ENCODE peak calls at places on chromosomes 7 and 10, in seven cellular contexts. One of them, this sample, is unnamed.

GRCh38 chr10:79215531-79215930 is 131.7 kb upstream of the PPIF start:
- DNase-seq in GM20000: no peak
- DNase-seq in NCI-H1694: no peak
- DNase-seq in GM12891: no peak
- DNase-seq in esophagus squamous epithelium: no peak
- DNase-seq in WTC11: no peak
- DNase-seq in stimulated activated CD4-positive, alpha-beta T cell treated with anti-CD3 and anti-CD28 coated beads, Interleukin-15, amount 100 ng/mL, for 24 hours: no peak
- DNase-seq in this sample: no peak

GRCh38 chr7:45072131-45073030 is 16.4 kb downstream of the NACAD start:
- DNase-seq in GM20000: no peak
- DNase-seq in NCI-H1694: no peak
- DNase-seq in GM12891: no peak
- DNase-seq in esophagus squamous epithelium: no peak
- DNase-seq in WTC11: no peak
- DNase-seq in stimulated activated CD4-positive, alpha-beta T cell treated with anti-CD3 and anti-CD28 coated beads, Interleukin-15, amount 100 ng/mL, for 24 hours: no peak
- DNase-seq in this sample: no peak

GRCh38 chr10:27744478-27745379 is 890 bp downstream of the MKX start:
- DNase-seq in GM20000: peak; percentile 30
- DNase-seq in NCI-H1694: no peak
- DNase-seq in GM12891: peak; percentile 5
- DNase-seq in esophagus squamous epithelium: no peak
- DNase-seq in WTC11: peak; percentile 53
- DNase-seq in stimulated activated CD4-positive, alpha-beta T cell treated with anti-CD3 and anti-CD28 coated beads, Interleukin-15, amount 100 ng/mL, for 24 hours: peak; percentile 41
- DNase-seq in this sample: peak; percentile 25

GRCh38 chr7:107501593-107501992 is 31.7 kb downstream of the GPR22 start:
- DNase-seq in GM20000: peak; percentile 10
- DNase-seq in NCI-H1694: peak; percentile 21
- DNase-seq in GM12891: no peak
- DNase-seq in esophagus squamous epithelium: no peak
- DNase-seq in WTC11: peak; percentile 21
- DNase-seq in stimulated activated CD4-positive, alpha-beta T cell treated with anti-CD3 and anti-CD28 coated beads, Interleukin-15, amount 100 ng/mL, for 24 hours: peak; percentile 27
- DNase-seq in this sample: no peak

GRCh38 chr10:49300140-49300974 is 1.4 kb downstream of the C10orf71 start:
- DNase-seq in GM20000: peak; percentile 30
- DNase-seq in NCI-H1694: no peak
- DNase-seq in GM12891: no peak
- DNase-seq in esophagus squamous epithelium: no peak
- DNase-seq in WTC11: no peak
- DNase-seq in stimulated activated CD4-positive, alpha-beta T cell treated with anti-CD3 and anti-CD28 coated beads, Interleukin-15, amount 100 ng/mL, for 24 hours: no peak
- DNase-seq in this sample: no peak

GRCh38 chr10:89367529-89367928 is 10.3 kb upstream of the IFIT1B start:
- DNase-seq in GM20000: peak; percentile 68
- DNase-seq in NCI-H1694: no peak
- DNase-seq in GM12891: no peak
- DNase-seq in esophagus squamous epithelium: no peak
- DNase-seq in WTC11: no peak
- DNase-seq in stimulated activated CD4-positive, alpha-beta T cell treated with anti-CD3 and anti-CD28 coated beads, Interleukin-15, amount 100 ng/mL, for 24 hours: no peak
- DNase-seq in this sample: peak; percentile 55

GRCh38 chr7:148535227-148535626 is 55.3 kb upstream of the C7orf33 start:
- DNase-seq in GM20000: peak; percentile 25
- DNase-seq in NCI-H1694: peak; percentile 67
- DNase-seq in GM12891: peak; percentile 9
- DNase-seq in esophagus squamous epithelium: no peak
- DNase-seq in WTC11: no peak
- DNase-seq in stimulated activated CD4-positive, alpha-beta T cell treated with anti-CD3 and anti-CD28 coated beads, Interleukin-15, amount 100 ng/mL, for 24 hours: peak; percentile 44
- DNase-seq in this sample: peak; percentile 17

GRCh38 chr10:29956335-29956924 is 103.0 kb downstream of the JCAD start:
- DNase-seq in GM20000: no peak
- DNase-seq in NCI-H1694: no peak
- DNase-seq in GM12891: no peak
- DNase-seq in esophagus squamous epithelium: no peak
- DNase-seq in WTC11: no peak
- DNase-seq in stimulated activated CD4-positive, alpha-beta T cell treated with anti-CD3 and anti-CD28 coated beads, Interleukin-15, amount 100 ng/mL, for 24 hours: no peak
- DNase-seq in this sample: no peak

GRCh38 chr10:26733750-26734568 is 36.5 kb downstream of the PDSS1 start:
- DNase-seq in GM20000: no peak
- DNase-seq in NCI-H1694: no peak
- DNase-seq in GM12891: no peak
- DNase-seq in esophagus squamous epithelium: no peak
- DNase-seq in WTC11: no peak
- DNase-seq in stimulated activated CD4-positive, alpha-beta T cell treated with anti-CD3 and anti-CD28 coated beads, Interleukin-15, amount 100 ng/mL, for 24 hours: no peak
- DNase-seq in this sample: no peak

GRCh38 chr7:99267530-99268360 is 4.9 kb upstream of the MYH16 start:
- DNase-seq in GM20000: no peak
- DNase-seq in NCI-H1694: no peak
- DNase-seq in GM12891: no peak
- DNase-seq in esophagus squamous epithelium: no peak
- DNase-seq in WTC11: no peak
- DNase-seq in stimulated activated CD4-positive, alpha-beta T cell treated with anti-CD3 and anti-CD28 coated beads, Interleukin-15, amount 100 ng/mL, for 24 hours: no peak
- DNase-seq in this sample: no peak

GRCh38 chr7:88200793-88201192 is 19.0 kb downstream of the SRI start:
- DNase-seq in GM20000: no peak
- DNase-seq in NCI-H1694: peak; percentile 87
- DNase-seq in GM12891: no peak
- DNase-seq in esophagus squamous epithelium: no peak
- DNase-seq in WTC11: no peak
- DNase-seq in stimulated activated CD4-positive, alpha-beta T cell treated with anti-CD3 and anti-CD28 coated beads, Interleukin-15, amount 100 ng/mL, for 24 hours: no peak
- DNase-seq in this sample: no peak

GRCh38 chr7:76424413-76425111 is at the start of gene ZP3:
- DNase-seq in GM20000: no peak
- DNase-seq in NCI-H1694: no peak
- DNase-seq in GM12891: no peak
- DNase-seq in esophagus squamous epithelium: no peak
- DNase-seq in WTC11: no peak
- DNase-seq in stimulated activated CD4-positive, alpha-beta T cell treated with anti-CD3 and anti-CD28 coated beads, Interleukin-15, amount 100 ng/mL, for 24 hours: no peak
- DNase-seq in this sample: peak; percentile 48

GRCh38 chr7:70681111-70681846 is 450.7 kb upstream of the GALNT17 start:
- DNase-seq in GM20000: no peak
- DNase-seq in NCI-H1694: peak; percentile 49
- DNase-seq in GM12891: no peak
- DNase-seq in esophagus squamous epithelium: no peak
- DNase-seq in WTC11: no peak
- DNase-seq in stimulated activated CD4-positive, alpha-beta T cell treated with anti-CD3 and anti-CD28 coated beads, Interleukin-15, amount 100 ng/mL, for 24 hours: no peak
- DNase-seq in this sample: no peak

GRCh38 chr10:27783660-27784059 is 38.0 kb upstream of the MKX start:
- DNase-seq in GM20000: no peak
- DNase-seq in NCI-H1694: no peak
- DNase-seq in GM12891: no peak
- DNase-seq in esophagus squamous epithelium: no peak
- DNase-seq in WTC11: peak; percentile 54
- DNase-seq in stimulated activated CD4-positive, alpha-beta T cell treated with anti-CD3 and anti-CD28 coated beads, Interleukin-15, amount 100 ng/mL, for 24 hours: peak; percentile 37
- DNase-seq in this sample: no peak

GRCh38 chr7:537911-538634 is 18.4 kb upstream of the PDGFA start:
- DNase-seq in GM20000: no peak
- DNase-seq in NCI-H1694: no peak
- DNase-seq in GM12891: no peak
- DNase-seq in esophagus squamous epithelium: no peak
- DNase-seq in WTC11: no peak
- DNase-seq in stimulated activated CD4-positive, alpha-beta T cell treated with anti-CD3 and anti-CD28 coated beads, Interleukin-15, amount 100 ng/mL, for 24 hours: no peak
- DNase-seq in this sample: no peak

GRCh38 chr10:127999801-128000200 is 92.9 kb downstream of the PTPRE start:
- DNase-seq in GM20000: no peak
- DNase-seq in NCI-H1694: no peak
- DNase-seq in GM12891: no peak
- DNase-seq in esophagus squamous epithelium: no peak
- DNase-seq in WTC11: no peak
- DNase-seq in stimulated activated CD4-positive, alpha-beta T cell treated with anti-CD3 and anti-CD28 coated beads, Interleukin-15, amount 100 ng/mL, for 24 hours: no peak
- DNase-seq in this sample: no peak

GRCh38 chr7:70040971-70041766 is 442.9 kb downstream of the AUTS2 start:
- DNase-seq in GM20000: no peak
- DNase-seq in NCI-H1694: peak; percentile 69
- DNase-seq in GM12891: no peak
- DNase-seq in esophagus squamous epithelium: no peak
- DNase-seq in WTC11: no peak
- DNase-seq in stimulated activated CD4-positive, alpha-beta T cell treated with anti-CD3 and anti-CD28 coated beads, Interleukin-15, amount 100 ng/mL, for 24 hours: no peak
- DNase-seq in this sample: no peak

GRCh38 chr10:29746080-29746797 is 111.5 kb upstream of the SVIL start:
- DNase-seq in GM20000: no peak
- DNase-seq in NCI-H1694: no peak
- DNase-seq in GM12891: no peak
- DNase-seq in esophagus squamous epithelium: no peak
- DNase-seq in WTC11: no peak
- DNase-seq in stimulated activated CD4-positive, alpha-beta T cell treated with anti-CD3 and anti-CD28 coated beads, Interleukin-15, amount 100 ng/mL, for 24 hours: no peak
- DNase-seq in this sample: no peak

GRCh38 chr7:1670894-1671875 is 1.1 kb downstream of the ELFN1 start:
- DNase-seq in GM20000: no peak
- DNase-seq in NCI-H1694: no peak
- DNase-seq in GM12891: no peak
- DNase-seq in esophagus squamous epithelium: no peak
- DNase-seq in WTC11: no peak
- DNase-seq in stimulated activated CD4-positive, alpha-beta T cell treated with anti-CD3 and anti-CD28 coated beads, Interleukin-15, amount 100 ng/mL, for 24 hours: no peak
- DNase-seq in this sample: no peak

GRCh38 chr10:122675278-122675677 is 24.4 kb downstream of the C10orf120 start:
- DNase-seq in GM20000: no peak
- DNase-seq in NCI-H1694: no peak
- DNase-seq in GM12891: no peak
- DNase-seq in esophagus squamous epithelium: no peak
- DNase-seq in WTC11: no peak
- DNase-seq in stimulated activated CD4-positive, alpha-beta T cell treated with anti-CD3 and anti-CD28 coated beads, Interleukin-15, amount 100 ng/mL, for 24 hours: no peak
- DNase-seq in this sample: no peak

GRCh38 chr10:58017719-58018367 is 249.9 kb downstream of the IPMK start:
- DNase-seq in GM20000: no peak
- DNase-seq in NCI-H1694: no peak
- DNase-seq in GM12891: no peak
- DNase-seq in esophagus squamous epithelium: no peak
- DNase-seq in WTC11: no peak
- DNase-seq in stimulated activated CD4-positive, alpha-beta T cell treated with anti-CD3 and anti-CD28 coated beads, Interleukin-15, amount 100 ng/mL, for 24 hours: no peak
- DNase-seq in this sample: no peak

GRCh38 chr10:100670828-100671479 is 74.4 kb upstream of the PAX2 start:
- DNase-seq in GM20000: peak; percentile 92
- DNase-seq in NCI-H1694: no peak
- DNase-seq in GM12891: peak; percentile 85
- DNase-seq in esophagus squamous epithelium: no peak
- DNase-seq in WTC11: peak; percentile 77
- DNase-seq in stimulated activated CD4-positive, alpha-beta T cell treated with anti-CD3 and anti-CD28 coated beads, Interleukin-15, amount 100 ng/mL, for 24 hours: peak; percentile 78
- DNase-seq in this sample: peak; percentile 54

GRCh38 chr10:80739963-80740715 is 202.4 kb downstream of the SH2D4B start:
- DNase-seq in GM20000: no peak
- DNase-seq in NCI-H1694: no peak
- DNase-seq in GM12891: no peak
- DNase-seq in esophagus squamous epithelium: no peak
- DNase-seq in WTC11: peak; percentile 66
- DNase-seq in stimulated activated CD4-positive, alpha-beta T cell treated with anti-CD3 and anti-CD28 coated beads, Interleukin-15, amount 100 ng/mL, for 24 hours: no peak
- DNase-seq in this sample: no peak